ENCODE peak calls at places on chromosomes 11 and 22, in six cellular contexts. One of them, this sample, is unnamed.

GRCh38 chr22:48920776-48921241 is 906.9 kb downstream of the BRD1 start:
- DNase-seq in IMR-90: no peak
- DNase-seq in left ventricle myocardium inferior: no peak
- DNase-seq in heart right ventricle: no peak
- DNase-seq in cardiac muscle cell: no peak
- DNase-seq in fibroblast of lung: no peak
- DNase-seq in this sample: no peak

GRCh38 chr11:129249351-129249750 is 57.2 kb upstream of the ARHGAP32 start:
- DNase-seq in fibroblast of lung: peak; percentile 96
- DNase-seq in left ventricle myocardium inferior: no peak
- DNase-seq in heart right ventricle: no peak
- DNase-seq in cardiac muscle cell: no peak
- DNase-seq in IMR-90: peak; percentile 87
- DNase-seq in this sample: no peak

GRCh38 chr11:74282421-74282820 is 29.0 kb downstream of the P4HA3 start:
- DNase-seq in cardiac muscle cell: no peak
- DNase-seq in left ventricle myocardium inferior: no peak
- DNase-seq in heart right ventricle: no peak
- DNase-seq in IMR-90: no peak
- DNase-seq in fibroblast of lung: no peak
- DNase-seq in this sample: no peak

GRCh38 chr22:45787770-45788169 is 116.1 kb downstream of the ATXN10 start:
- DNase-seq in cardiac muscle cell: no peak
- DNase-seq in heart right ventricle: no peak
- DNase-seq in IMR-90: peak; percentile 42
- DNase-seq in left ventricle myocardium inferior: no peak
- DNase-seq in fibroblast of lung: no peak
- DNase-seq in this sample: no peak

GRCh38 chr11:57638811-57639320 is 10.8 kb downstream of the YPEL4 start:
- DNase-seq in fibroblast of lung: no peak
- DNase-seq in heart right ventricle: no peak
- DNase-seq in left ventricle myocardium inferior: no peak
- DNase-seq in cardiac muscle cell: peak; percentile 41
- DNase-seq in IMR-90: no peak
- DNase-seq in this sample: no peak

GRCh38 chr11:133388975-133389568 is 143.2 kb downstream of the OPCML start:
- DNase-seq in cardiac muscle cell: no peak
- DNase-seq in heart right ventricle: no peak
- DNase-seq in fibroblast of lung: no peak
- DNase-seq in left ventricle myocardium inferior: no peak
- DNase-seq in IMR-90: no peak
- DNase-seq in this sample: no peak

GRCh38 chr22:44147821-44148574 is 32.7 kb upstream of the PARVG start:
- DNase-seq in left ventricle myocardium inferior: no peak
- DNase-seq in IMR-90: peak; percentile 36
- DNase-seq in fibroblast of lung: peak; percentile 83
- DNase-seq in heart right ventricle: no peak
- DNase-seq in cardiac muscle cell: peak; percentile 26
- DNase-seq in this sample: no peak

GRCh38 chr11:47407746-47408590 is at the start of gene SLC39A13:
- DNase-seq in heart right ventricle: peak; percentile 93
- DNase-seq in left ventricle myocardium inferior: peak; percentile 94
- DNase-seq in cardiac muscle cell: peak; percentile 96
- DNase-seq in fibroblast of lung: peak; percentile 95
- DNase-seq in IMR-90: peak; percentile 95
- DNase-seq in this sample: peak; percentile 97

GRCh38 chr11:134386945-134387344 is 25.1 kb downstream of the B3GAT1 start:
- DNase-seq in heart right ventricle: no peak
- DNase-seq in fibroblast of lung: no peak
- DNase-seq in cardiac muscle cell: no peak
- DNase-seq in IMR-90: no peak
- DNase-seq in left ventricle myocardium inferior: no peak
- DNase-seq in this sample: no peak

GRCh38 chr11:72642815-72643511 is 31.3 kb downstream of the PDE2A start:
- DNase-seq in heart right ventricle: peak; percentile 38
- DNase-seq in left ventricle myocardium inferior: peak; percentile 64
- DNase-seq in cardiac muscle cell: peak; percentile 72
- DNase-seq in IMR-90: peak; percentile 11
- DNase-seq in fibroblast of lung: peak; percentile 39
- DNase-seq in this sample: peak; percentile 68

GRCh38 chr11:8011981-8012444 is 24.9 kb downstream of the EIF3F start:
- DNase-seq in IMR-90: peak; percentile 95
- DNase-seq in fibroblast of lung: peak; percentile 96
- DNase-seq in left ventricle myocardium inferior: no peak
- DNase-seq in heart right ventricle: no peak
- DNase-seq in cardiac muscle cell: no peak
- DNase-seq in this sample: no peak

GRCh38 chr22:38707346-38707745 is 1.6 kb downstream of the GTPBP1 start:
- DNase-seq in left ventricle myocardium inferior: no peak
- DNase-seq in cardiac muscle cell: no peak
- DNase-seq in heart right ventricle: no peak
- DNase-seq in fibroblast of lung: peak; percentile 53
- DNase-seq in IMR-90: peak; percentile 73
- DNase-seq in this sample: no peak

GRCh38 chr22:22930222-22930497 is 42.5 kb downstream of the IGLL5 start:
- DNase-seq in fibroblast of lung: no peak
- DNase-seq in IMR-90: no peak
- DNase-seq in left ventricle myocardium inferior: no peak
- DNase-seq in cardiac muscle cell: no peak
- DNase-seq in heart right ventricle: no peak
- DNase-seq in this sample: peak; percentile 43

GRCh38 chr22:29715240-29715639 is 4.6 kb upstream of the CABP7 start:
- DNase-seq in left ventricle myocardium inferior: no peak
- DNase-seq in heart right ventricle: no peak
- DNase-seq in fibroblast of lung: no peak
- DNase-seq in IMR-90: no peak
- DNase-seq in cardiac muscle cell: no peak
- DNase-seq in this sample: no peak

GRCh38 chr11:102338479-102339010 is 8.5 kb upstream of the BIRC2 start:
- DNase-seq in IMR-90: no peak
- DNase-seq in cardiac muscle cell: no peak
- DNase-seq in left ventricle myocardium inferior: no peak
- DNase-seq in fibroblast of lung: no peak
- DNase-seq in heart right ventricle: no peak
- DNase-seq in this sample: no peak

GRCh38 chr11:3835100-3835485 is 5.7 kb downstream of the RHOG start:
- DNase-seq in cardiac muscle cell: no peak
- DNase-seq in fibroblast of lung: no peak
- DNase-seq in left ventricle myocardium inferior: no peak
- DNase-seq in heart right ventricle: no peak
- DNase-seq in IMR-90: peak; percentile 27
- DNase-seq in this sample: no peak

GRCh38 chr11:16081756-16082531 is 274.4 kb downstream of the SOX6 start:
- DNase-seq in left ventricle myocardium inferior: no peak
- DNase-seq in cardiac muscle cell: no peak
- DNase-seq in heart right ventricle: peak; percentile 5
- DNase-seq in fibroblast of lung: no peak
- DNase-seq in IMR-90: no peak
- DNase-seq in this sample: no peak

DNA sequence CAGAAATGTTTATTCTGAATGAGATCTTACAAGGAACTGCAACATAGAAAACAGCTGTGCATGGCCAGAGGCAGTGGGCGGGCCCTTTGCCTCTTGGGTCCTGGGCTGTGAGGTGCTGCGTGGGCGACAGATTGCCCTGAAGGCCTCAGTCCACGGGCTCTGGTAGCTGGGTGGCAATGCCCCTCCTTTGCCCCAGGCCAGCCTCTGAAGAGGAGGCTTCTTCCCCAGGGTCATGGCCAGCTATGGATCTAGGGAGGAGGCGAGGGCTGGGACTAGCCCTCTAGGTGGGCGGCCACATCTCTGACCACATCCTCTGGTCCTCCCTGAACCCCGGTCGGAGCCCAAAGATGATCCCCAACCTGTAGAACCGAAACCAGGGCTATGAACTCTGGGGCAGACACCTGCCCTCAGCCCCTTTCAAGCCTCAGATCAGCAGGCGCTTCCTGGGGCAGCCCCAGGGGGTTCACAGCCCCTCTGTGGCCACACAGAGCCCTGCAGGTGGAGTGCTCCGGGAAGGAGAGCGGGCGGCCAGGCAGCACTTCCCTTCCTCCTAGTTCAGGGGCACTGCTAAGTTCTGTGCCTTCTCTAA is 6.6 kb upstream of the CDC42BPG start:
- DNase-seq in left ventricle myocardium inferior: no peak
- DNase-seq in cardiac muscle cell: no peak
- DNase-seq in IMR-90: no peak
- DNase-seq in heart right ventricle: no peak
- DNase-seq in fibroblast of lung: no peak
- DNase-seq in this sample: no peak
- H3K27ac ChIP-seq in left ventricle myocardium inferior: peak overlapping the region; percentile 93
- H3K27ac ChIP-seq in cardiac muscle cell: no peak overlapping the region
- H3K27ac ChIP-seq in IMR-90: peak overlapping the region; percentile 6
- H3K27ac ChIP-seq in heart right ventricle: peak overlapping the region; percentile 94
- H3K27ac ChIP-seq in fibroblast of lung: peak overlapping the region; percentile 46
- H3K27ac ChIP-seq in this sample: peak overlapping the region; percentile 98

GRCh38 chr11:120207517-120207916 is 3.3 kb upstream of the OAF start:
- DNase-seq in left ventricle myocardium inferior: no peak
- DNase-seq in cardiac muscle cell: no peak
- DNase-seq in fibroblast of lung: no peak
- DNase-seq in heart right ventricle: no peak
- DNase-seq in IMR-90: no peak
- DNase-seq in this sample: no peak
- H3K27me3 ChIP-seq in left ventricle myocardium inferior: peaks cover 7% of the 10 kb centered on the region
- H3K27me3 ChIP-seq in cardiac muscle cell: peaks cover 61% of the 10 kb centered on the region
- H3K27me3 ChIP-seq in fibroblast of lung: no peaks in the 10 kb centered on the region
- H3K27me3 ChIP-seq in heart right ventricle: no peaks in the 10 kb centered on the region
- H3K27me3 ChIP-seq in IMR-90: no peaks in the 10 kb centered on the region
- H3K27me3 ChIP-seq in this sample: no peaks in the 10 kb centered on the region

GRCh38 chr11:36016263-36016662 is 72.4 kb downstream of the LDLRAD3 start:
- DNase-seq in heart right ventricle: no peak
- DNase-seq in IMR-90: no peak
- DNase-seq in cardiac muscle cell: no peak
- DNase-seq in left ventricle myocardium inferior: no peak
- DNase-seq in fibroblast of lung: no peak
- DNase-seq in this sample: no peak

GRCh38 chr11:36015806-36016205 is 71.9 kb downstream of the LDLRAD3 start:
- DNase-seq in IMR-90: no peak
- DNase-seq in cardiac muscle cell: no peak
- DNase-seq in fibroblast of lung: no peak
- DNase-seq in heart right ventricle: peak; percentile 39
- DNase-seq in left ventricle myocardium inferior: peak; percentile 52
- DNase-seq in this sample: peak; percentile 75

GRCh38 chr11:36016709-36017108 is 72.8 kb downstream of the LDLRAD3 start:
- DNase-seq in fibroblast of lung: no peak
- DNase-seq in heart right ventricle: no peak
- DNase-seq in left ventricle myocardium inferior: no peak
- DNase-seq in cardiac muscle cell: no peak
- DNase-seq in IMR-90: no peak
- DNase-seq in this sample: no peak

GRCh38 chr11:36019722-36020121 is 75.9 kb downstream of the LDLRAD3 start:
- DNase-seq in heart right ventricle: no peak
- DNase-seq in cardiac muscle cell: no peak
- DNase-seq in IMR-90: no peak
- DNase-seq in fibroblast of lung: no peak
- DNase-seq in left ventricle myocardium inferior: no peak
- DNase-seq in this sample: no peak

GRCh38 chr11:36018967-36019596 is 75.2 kb downstream of the LDLRAD3 start:
- DNase-seq in left ventricle myocardium inferior: no peak
- DNase-seq in fibroblast of lung: no peak
- DNase-seq in IMR-90: no peak
- DNase-seq in heart right ventricle: no peak
- DNase-seq in cardiac muscle cell: no peak
- DNase-seq in this sample: no peak
- TF ChIP-seq CTCF in left ventricle myocardium inferior: no peak
- TF ChIP-seq CTCF in fibroblast of lung: no peak
- TF ChIP-seq CTCF in IMR-90: no peak
- TF ChIP-seq CTCF in heart right ventricle: no peak
- TF ChIP-seq CTCF in cardiac muscle cell: no peak
- TF ChIP-seq CTCF in this sample: no peak

GRCh38 chr11:67674442-67674871 is at the start of gene ALDH3B2:
- DNase-seq in IMR-90: no peak
- DNase-seq in cardiac muscle cell: no peak
- DNase-seq in fibroblast of lung: no peak
- DNase-seq in left ventricle myocardium inferior: no peak
- DNase-seq in heart right ventricle: no peak
- DNase-seq in this sample: no peak
- H3K27ac ChIP-seq in IMR-90: no peak within 1 kb of the TSS
- H3K27ac ChIP-seq in cardiac muscle cell: no peak within 1 kb of the TSS
- H3K27ac ChIP-seq in fibroblast of lung: no peak within 1 kb of the TSS
- H3K27ac ChIP-seq in left ventricle myocardium inferior: no peak within 1 kb of the TSS
- H3K27ac ChIP-seq in heart right ventricle: no peak within 1 kb of the TSS
- H3K27ac ChIP-seq in this sample: no peak within 1 kb of the TSS

GRCh38 chr11:76376746-76377558 is 4.0 kb downstream of the THAP12 start:
- DNase-seq in heart right ventricle: no peak
- DNase-seq in cardiac muscle cell: no peak
- DNase-seq in left ventricle myocardium inferior: no peak
- DNase-seq in IMR-90: no peak
- DNase-seq in fibroblast of lung: no peak
- DNase-seq in this sample: no peak
- H3K27me3 ChIP-seq in heart right ventricle: no peaks in the 10 kb centered on the region
- H3K27me3 ChIP-seq in cardiac muscle cell: no peaks in the 10 kb centered on the region
- H3K27me3 ChIP-seq in left ventricle myocardium inferior: no peaks in the 10 kb centered on the region
- H3K27me3 ChIP-seq in IMR-90: no peaks in the 10 kb centered on the region
- H3K27me3 ChIP-seq in fibroblast of lung: no peaks in the 10 kb centered on the region
- H3K27me3 ChIP-seq in this sample: no peaks in the 10 kb centered on the region

DNA sequence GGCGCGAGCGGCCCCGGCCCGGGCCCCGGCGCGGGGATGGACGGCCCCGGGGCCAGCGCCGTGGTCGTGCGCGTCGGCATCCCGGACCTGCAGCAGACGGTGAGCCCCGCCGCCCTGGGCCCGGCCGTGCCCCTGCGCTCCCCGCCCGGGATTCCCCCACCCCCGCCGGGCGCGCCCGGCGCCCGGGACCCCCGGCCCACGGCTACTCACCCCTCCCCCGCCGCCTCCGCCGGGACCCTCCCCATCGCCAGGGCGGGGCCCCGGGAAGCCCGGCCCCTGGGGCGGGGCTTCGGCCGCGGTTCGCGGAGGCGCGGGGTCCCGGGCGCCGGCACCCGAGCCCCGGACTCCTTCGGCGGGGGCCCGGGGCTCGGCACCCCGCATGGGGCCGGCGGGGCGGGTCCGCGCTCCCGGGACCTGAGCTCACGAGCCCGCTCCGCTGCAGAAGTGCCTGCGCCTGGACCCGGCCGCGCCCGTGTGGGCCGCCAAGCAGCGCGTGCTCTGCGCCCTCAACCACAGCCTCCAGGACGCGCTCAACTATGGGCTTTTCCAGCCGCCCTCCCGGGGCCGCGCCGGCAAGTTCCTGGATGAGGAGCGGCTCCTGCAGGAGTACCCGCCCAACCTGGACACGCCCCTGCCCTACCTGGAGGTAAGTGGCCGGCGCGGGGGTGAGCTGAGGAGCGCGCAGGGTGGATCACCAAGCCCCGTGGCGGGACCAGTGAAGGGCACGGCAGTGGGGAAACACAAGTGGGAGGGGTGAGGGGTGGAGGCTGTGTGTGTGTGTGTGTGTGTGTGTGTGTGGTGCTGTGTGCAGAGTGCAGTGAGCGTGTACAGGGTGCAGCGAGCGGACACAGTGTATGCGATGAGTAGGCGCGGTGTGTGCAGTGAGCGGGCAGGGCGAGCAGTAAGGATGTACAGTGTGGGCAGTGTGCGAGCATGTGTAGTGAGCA is 2.3 kb downstream of the SHANK3 start:
- DNase-seq in left ventricle myocardium inferior: no peak
- DNase-seq in heart right ventricle: no peak
- DNase-seq in fibroblast of lung: peak; percentile 26
- DNase-seq in IMR-90: no peak
- DNase-seq in cardiac muscle cell: peak; percentile 73
- DNase-seq in this sample: no peak
- TF ChIP-seq CTCF in left ventricle myocardium inferior: no peak
- TF ChIP-seq CTCF in heart right ventricle: no peak
- TF ChIP-seq CTCF in fibroblast of lung: no peak
- TF ChIP-seq CTCF in IMR-90: no peak
- TF ChIP-seq CTCF in cardiac muscle cell: no peak
- TF ChIP-seq CTCF in this sample: no peak

This sample was measured in psoas muscle.